ENCODE peak calls at places on chromosomes 7 and 10, in seven cellular contexts. One of them, this sample, is unnamed.

GRCh38 chr7:123143206-123143605 is 56.6 kb downstream of the SLC13A1 start:
- DNase-seq in stimulated activated CD8-positive, alpha-beta memory T cell treated with anti-CD3 and anti-CD28 coated beads, Interleukin-15, amount 100 ng/mL, for 24 hours: no peak
- DNase-seq in activated CD4-positive, alpha-beta T cell treated with anti-CD3 and anti-CD28 coated beads for 36 hours: no peak
- DNase-seq in NCI-H2029 treated with DMSO at 0.1 percent for 48 hours: no peak
- DNase-seq in NCI-H1092 treated with DMSO at 0.1 percent for 48 hours: no peak
- DNase-seq in fibroblast of pulmonary artery: no peak
- DNase-seq in left lung: no peak
- DNase-seq in this sample: no peak

GRCh38 chr10:24483701-24484100 is 240.0 kb downstream of the ARHGAP21 start:
- DNase-seq in stimulated activated CD8-positive, alpha-beta memory T cell treated with anti-CD3 and anti-CD28 coated beads, Interleukin-15, amount 100 ng/mL, for 24 hours: no peak
- DNase-seq in activated CD4-positive, alpha-beta T cell treated with anti-CD3 and anti-CD28 coated beads for 36 hours: peak
- DNase-seq in NCI-H2029 treated with DMSO at 0.1 percent for 48 hours: no peak
- DNase-seq in NCI-H1092 treated with DMSO at 0.1 percent for 48 hours: no peak
- DNase-seq in fibroblast of pulmonary artery: peak
- DNase-seq in left lung: peak
- DNase-seq in this sample: no peak

GRCh38 chr10:44199267-44199666 is 185.6 kb downstream of the CXCL12 start:
- DNase-seq in stimulated activated CD8-positive, alpha-beta memory T cell treated with anti-CD3 and anti-CD28 coated beads, Interleukin-15, amount 100 ng/mL, for 24 hours: no peak
- DNase-seq in activated CD4-positive, alpha-beta T cell treated with anti-CD3 and anti-CD28 coated beads for 36 hours: no peak
- DNase-seq in NCI-H2029 treated with DMSO at 0.1 percent for 48 hours: no peak
- DNase-seq in NCI-H1092 treated with DMSO at 0.1 percent for 48 hours: no peak
- DNase-seq in fibroblast of pulmonary artery: no peak
- DNase-seq in left lung: no peak
- DNase-seq in this sample: no peak

GRCh38 chr10:97490592-97490991 is 7.6 kb downstream of the MMS19 start:
- DNase-seq in stimulated activated CD8-positive, alpha-beta memory T cell treated with anti-CD3 and anti-CD28 coated beads, Interleukin-15, amount 100 ng/mL, for 24 hours: no peak
- DNase-seq in activated CD4-positive, alpha-beta T cell treated with anti-CD3 and anti-CD28 coated beads for 36 hours: no peak
- DNase-seq in NCI-H2029 treated with DMSO at 0.1 percent for 48 hours: no peak
- DNase-seq in NCI-H1092 treated with DMSO at 0.1 percent for 48 hours: no peak
- DNase-seq in fibroblast of pulmonary artery: no peak
- DNase-seq in left lung: no peak
- DNase-seq in this sample: no peak

GRCh38 chr7:143477501-143478150 is at the start of gene TAS2R41:
- DNase-seq in stimulated activated CD8-positive, alpha-beta memory T cell treated with anti-CD3 and anti-CD28 coated beads, Interleukin-15, amount 100 ng/mL, for 24 hours: no peak
- DNase-seq in activated CD4-positive, alpha-beta T cell treated with anti-CD3 and anti-CD28 coated beads for 36 hours: no peak
- DNase-seq in NCI-H2029 treated with DMSO at 0.1 percent for 48 hours: no peak
- DNase-seq in NCI-H1092 treated with DMSO at 0.1 percent for 48 hours: no peak
- DNase-seq in fibroblast of pulmonary artery: no peak
- DNase-seq in left lung: no peak
- DNase-seq in this sample: no peak

GRCh38 chr10:99292159-99292558 is 37.0 kb upstream of the CNNM1 start:
- DNase-seq in stimulated activated CD8-positive, alpha-beta memory T cell treated with anti-CD3 and anti-CD28 coated beads, Interleukin-15, amount 100 ng/mL, for 24 hours: no peak
- DNase-seq in activated CD4-positive, alpha-beta T cell treated with anti-CD3 and anti-CD28 coated beads for 36 hours: no peak
- DNase-seq in NCI-H2029 treated with DMSO at 0.1 percent for 48 hours: no peak
- DNase-seq in NCI-H1092 treated with DMSO at 0.1 percent for 48 hours: no peak
- DNase-seq in fibroblast of pulmonary artery: peak
- DNase-seq in left lung: no peak
- DNase-seq in this sample: no peak

GRCh38 chr10:78433063-78433717 is 399.5 kb downstream of the RPS24 start:
- DNase-seq in stimulated activated CD8-positive, alpha-beta memory T cell treated with anti-CD3 and anti-CD28 coated beads, Interleukin-15, amount 100 ng/mL, for 24 hours: no peak
- DNase-seq in activated CD4-positive, alpha-beta T cell treated with anti-CD3 and anti-CD28 coated beads for 36 hours: no peak
- DNase-seq in NCI-H2029 treated with DMSO at 0.1 percent for 48 hours: no peak
- DNase-seq in NCI-H1092 treated with DMSO at 0.1 percent for 48 hours: no peak
- DNase-seq in fibroblast of pulmonary artery: no peak
- DNase-seq in left lung: no peak
- DNase-seq in this sample: no peak

GRCh38 chr7:87876759-87877234 is 504 bp downstream of the DBF4 start:
- DNase-seq in stimulated activated CD8-positive, alpha-beta memory T cell treated with anti-CD3 and anti-CD28 coated beads, Interleukin-15, amount 100 ng/mL, for 24 hours: peak
- DNase-seq in activated CD4-positive, alpha-beta T cell treated with anti-CD3 and anti-CD28 coated beads for 36 hours: peak
- DNase-seq in NCI-H2029 treated with DMSO at 0.1 percent for 48 hours: no peak
- DNase-seq in NCI-H1092 treated with DMSO at 0.1 percent for 48 hours: peak
- DNase-seq in fibroblast of pulmonary artery: peak
- DNase-seq in left lung: peak
- DNase-seq in this sample: peak

GRCh38 chr7:87148332-87148955 is 3.8 kb upstream of the DMTF1 start:
- DNase-seq in stimulated activated CD8-positive, alpha-beta memory T cell treated with anti-CD3 and anti-CD28 coated beads, Interleukin-15, amount 100 ng/mL, for 24 hours: no peak
- DNase-seq in activated CD4-positive, alpha-beta T cell treated with anti-CD3 and anti-CD28 coated beads for 36 hours: no peak
- DNase-seq in NCI-H2029 treated with DMSO at 0.1 percent for 48 hours: peak
- DNase-seq in NCI-H1092 treated with DMSO at 0.1 percent for 48 hours: peak
- DNase-seq in fibroblast of pulmonary artery: peak
- DNase-seq in left lung: no peak
- DNase-seq in this sample: no peak

GRCh38 chr10:48509974-48510692 is 94.7 kb downstream of the ARHGAP22 start:
- DNase-seq in stimulated activated CD8-positive, alpha-beta memory T cell treated with anti-CD3 and anti-CD28 coated beads, Interleukin-15, amount 100 ng/mL, for 24 hours: no peak
- DNase-seq in activated CD4-positive, alpha-beta T cell treated with anti-CD3 and anti-CD28 coated beads for 36 hours: peak
- DNase-seq in NCI-H2029 treated with DMSO at 0.1 percent for 48 hours: no peak
- DNase-seq in NCI-H1092 treated with DMSO at 0.1 percent for 48 hours: no peak
- DNase-seq in fibroblast of pulmonary artery: peak
- DNase-seq in left lung: no peak
- DNase-seq in this sample: no peak

GRCh38 chr10:113309791-113310190 is 243.1 kb upstream of the HABP2 start:
- DNase-seq in stimulated activated CD8-positive, alpha-beta memory T cell treated with anti-CD3 and anti-CD28 coated beads, Interleukin-15, amount 100 ng/mL, for 24 hours: no peak
- DNase-seq in activated CD4-positive, alpha-beta T cell treated with anti-CD3 and anti-CD28 coated beads for 36 hours: no peak
- DNase-seq in NCI-H2029 treated with DMSO at 0.1 percent for 48 hours: no peak
- DNase-seq in NCI-H1092 treated with DMSO at 0.1 percent for 48 hours: no peak
- DNase-seq in fibroblast of pulmonary artery: no peak
- DNase-seq in left lung: no peak
- DNase-seq in this sample: no peak

GRCh38 chr10:96740579-96741281 is 20.4 kb upstream of the PIK3AP1 start:
- DNase-seq in stimulated activated CD8-positive, alpha-beta memory T cell treated with anti-CD3 and anti-CD28 coated beads, Interleukin-15, amount 100 ng/mL, for 24 hours: no peak
- DNase-seq in activated CD4-positive, alpha-beta T cell treated with anti-CD3 and anti-CD28 coated beads for 36 hours: no peak
- DNase-seq in NCI-H2029 treated with DMSO at 0.1 percent for 48 hours: no peak
- DNase-seq in NCI-H1092 treated with DMSO at 0.1 percent for 48 hours: no peak
- DNase-seq in fibroblast of pulmonary artery: peak
- DNase-seq in left lung: peak
- DNase-seq in this sample: no peak

GRCh38 chr7:64559206-64559605 is 3.7 kb downstream of the ZNF680 start:
- DNase-seq in stimulated activated CD8-positive, alpha-beta memory T cell treated with anti-CD3 and anti-CD28 coated beads, Interleukin-15, amount 100 ng/mL, for 24 hours: no peak
- DNase-seq in activated CD4-positive, alpha-beta T cell treated with anti-CD3 and anti-CD28 coated beads for 36 hours: no peak
- DNase-seq in NCI-H2029 treated with DMSO at 0.1 percent for 48 hours: no peak
- DNase-seq in NCI-H1092 treated with DMSO at 0.1 percent for 48 hours: no peak
- DNase-seq in fibroblast of pulmonary artery: peak
- DNase-seq in left lung: no peak
- DNase-seq in this sample: no peak

GRCh38 chr7:134470864-134471263 is 12.0 kb upstream of the AKR1B1 start:
- DNase-seq in stimulated activated CD8-positive, alpha-beta memory T cell treated with anti-CD3 and anti-CD28 coated beads, Interleukin-15, amount 100 ng/mL, for 24 hours: no peak
- DNase-seq in activated CD4-positive, alpha-beta T cell treated with anti-CD3 and anti-CD28 coated beads for 36 hours: peak
- DNase-seq in NCI-H2029 treated with DMSO at 0.1 percent for 48 hours: no peak
- DNase-seq in NCI-H1092 treated with DMSO at 0.1 percent for 48 hours: no peak
- DNase-seq in fibroblast of pulmonary artery: peak
- DNase-seq in left lung: no peak
- DNase-seq in this sample: no peak

GRCh38 chr10:122674781-122675180 is 24.9 kb downstream of the C10orf120 start:
- DNase-seq in stimulated activated CD8-positive, alpha-beta memory T cell treated with anti-CD3 and anti-CD28 coated beads, Interleukin-15, amount 100 ng/mL, for 24 hours: no peak
- DNase-seq in activated CD4-positive, alpha-beta T cell treated with anti-CD3 and anti-CD28 coated beads for 36 hours: no peak
- DNase-seq in NCI-H2029 treated with DMSO at 0.1 percent for 48 hours: no peak
- DNase-seq in NCI-H1092 treated with DMSO at 0.1 percent for 48 hours: no peak
- DNase-seq in fibroblast of pulmonary artery: no peak
- DNase-seq in left lung: no peak
- DNase-seq in this sample: no peak

GRCh38 chr7:2138146-2138765 is 94.5 kb downstream of the MAD1L1 start:
- DNase-seq in stimulated activated CD8-positive, alpha-beta memory T cell treated with anti-CD3 and anti-CD28 coated beads, Interleukin-15, amount 100 ng/mL, for 24 hours: peak
- DNase-seq in activated CD4-positive, alpha-beta T cell treated with anti-CD3 and anti-CD28 coated beads for 36 hours: peak
- DNase-seq in NCI-H2029 treated with DMSO at 0.1 percent for 48 hours: no peak
- DNase-seq in NCI-H1092 treated with DMSO at 0.1 percent for 48 hours: no peak
- DNase-seq in fibroblast of pulmonary artery: no peak
- DNase-seq in left lung: peak
- DNase-seq in this sample: peak

GRCh38 chr7:117283371-117283770 is 39.5 kb downstream of the WNT2 start:
- DNase-seq in stimulated activated CD8-positive, alpha-beta memory T cell treated with anti-CD3 and anti-CD28 coated beads, Interleukin-15, amount 100 ng/mL, for 24 hours: no peak
- DNase-seq in activated CD4-positive, alpha-beta T cell treated with anti-CD3 and anti-CD28 coated beads for 36 hours: no peak
- DNase-seq in NCI-H2029 treated with DMSO at 0.1 percent for 48 hours: no peak
- DNase-seq in NCI-H1092 treated with DMSO at 0.1 percent for 48 hours: no peak
- DNase-seq in fibroblast of pulmonary artery: peak
- DNase-seq in left lung: no peak
- DNase-seq in this sample: no peak

GRCh38 chr10:48940372-48940771 is 732 bp upstream of the LRRC18 start:
- DNase-seq in stimulated activated CD8-positive, alpha-beta memory T cell treated with anti-CD3 and anti-CD28 coated beads, Interleukin-15, amount 100 ng/mL, for 24 hours: no peak
- DNase-seq in activated CD4-positive, alpha-beta T cell treated with anti-CD3 and anti-CD28 coated beads for 36 hours: no peak
- DNase-seq in NCI-H2029 treated with DMSO at 0.1 percent for 48 hours: no peak
- DNase-seq in NCI-H1092 treated with DMSO at 0.1 percent for 48 hours: no peak
- DNase-seq in fibroblast of pulmonary artery: no peak
- DNase-seq in left lung: no peak
- DNase-seq in this sample: no peak

GRCh38 chr7:26912351-26912750 is 48.0 kb upstream of the SKAP2 start:
- DNase-seq in stimulated activated CD8-positive, alpha-beta memory T cell treated with anti-CD3 and anti-CD28 coated beads, Interleukin-15, amount 100 ng/mL, for 24 hours: no peak
- DNase-seq in activated CD4-positive, alpha-beta T cell treated with anti-CD3 and anti-CD28 coated beads for 36 hours: no peak
- DNase-seq in NCI-H2029 treated with DMSO at 0.1 percent for 48 hours: no peak
- DNase-seq in NCI-H1092 treated with DMSO at 0.1 percent for 48 hours: no peak
- DNase-seq in fibroblast of pulmonary artery: no peak
- DNase-seq in left lung: no peak
- DNase-seq in this sample: no peak

GRCh38 chr7:128188396-128189230 is 52.5 kb upstream of the LEP start:
- DNase-seq in stimulated activated CD8-positive, alpha-beta memory T cell treated with anti-CD3 and anti-CD28 coated beads, Interleukin-15, amount 100 ng/mL, for 24 hours: no peak
- DNase-seq in activated CD4-positive, alpha-beta T cell treated with anti-CD3 and anti-CD28 coated beads for 36 hours: no peak
- DNase-seq in NCI-H2029 treated with DMSO at 0.1 percent for 48 hours: no peak
- DNase-seq in NCI-H1092 treated with DMSO at 0.1 percent for 48 hours: no peak
- DNase-seq in fibroblast of pulmonary artery: no peak
- DNase-seq in left lung: no peak
- DNase-seq in this sample: no peak

GRCh38 chr10:71731791-71732190 is 12.2 kb upstream of the C10orf105 start:
- DNase-seq in stimulated activated CD8-positive, alpha-beta memory T cell treated with anti-CD3 and anti-CD28 coated beads, Interleukin-15, amount 100 ng/mL, for 24 hours: no peak
- DNase-seq in activated CD4-positive, alpha-beta T cell treated with anti-CD3 and anti-CD28 coated beads for 36 hours: no peak
- DNase-seq in NCI-H2029 treated with DMSO at 0.1 percent for 48 hours: no peak
- DNase-seq in NCI-H1092 treated with DMSO at 0.1 percent for 48 hours: no peak
- DNase-seq in fibroblast of pulmonary artery: no peak
- DNase-seq in left lung: no peak
- DNase-seq in this sample: no peak

GRCh38 chr7:69038915-69039314 is 559.4 kb upstream of the AUTS2 start:
- DNase-seq in stimulated activated CD8-positive, alpha-beta memory T cell treated with anti-CD3 and anti-CD28 coated beads, Interleukin-15, amount 100 ng/mL, for 24 hours: no peak
- DNase-seq in activated CD4-positive, alpha-beta T cell treated with anti-CD3 and anti-CD28 coated beads for 36 hours: no peak
- DNase-seq in NCI-H2029 treated with DMSO at 0.1 percent for 48 hours: no peak
- DNase-seq in NCI-H1092 treated with DMSO at 0.1 percent for 48 hours: no peak
- DNase-seq in fibroblast of pulmonary artery: no peak
- DNase-seq in left lung: no peak
- DNase-seq in this sample: no peak

GRCh38 chr10:131824371-131825149 is 76.2 kb upstream of the PPP2R2D start:
- DNase-seq in stimulated activated CD8-positive, alpha-beta memory T cell treated with anti-CD3 and anti-CD28 coated beads, Interleukin-15, amount 100 ng/mL, for 24 hours: no peak
- DNase-seq in activated CD4-positive, alpha-beta T cell treated with anti-CD3 and anti-CD28 coated beads for 36 hours: no peak
- DNase-seq in NCI-H2029 treated with DMSO at 0.1 percent for 48 hours: no peak
- DNase-seq in NCI-H1092 treated with DMSO at 0.1 percent for 48 hours: no peak
- DNase-seq in fibroblast of pulmonary artery: no peak
- DNase-seq in left lung: peak
- DNase-seq in this sample: no peak

GRCh38 chr10:90998733-90999511 is 78.0 kb upstream of the ANKRD1 start:
- DNase-seq in stimulated activated CD8-positive, alpha-beta memory T cell treated with anti-CD3 and anti-CD28 coated beads, Interleukin-15, amount 100 ng/mL, for 24 hours: no peak
- DNase-seq in activated CD4-positive, alpha-beta T cell treated with anti-CD3 and anti-CD28 coated beads for 36 hours: no peak
- DNase-seq in NCI-H2029 treated with DMSO at 0.1 percent for 48 hours: no peak
- DNase-seq in NCI-H1092 treated with DMSO at 0.1 percent for 48 hours: no peak
- DNase-seq in fibroblast of pulmonary artery: no peak
- DNase-seq in left lung: no peak
- DNase-seq in this sample: no peak

GRCh38 chr10:2119316-2119715 is 382.0 kb upstream of the ADARB2 start:
- DNase-seq in stimulated activated CD8-positive, alpha-beta memory T cell treated with anti-CD3 and anti-CD28 coated beads, Interleukin-15, amount 100 ng/mL, for 24 hours: no peak
- DNase-seq in activated CD4-positive, alpha-beta T cell treated with anti-CD3 and anti-CD28 coated beads for 36 hours: no peak
- DNase-seq in NCI-H2029 treated with DMSO at 0.1 percent for 48 hours: no peak
- DNase-seq in NCI-H1092 treated with DMSO at 0.1 percent for 48 hours: no peak
- DNase-seq in fibroblast of pulmonary artery: no peak
- DNase-seq in left lung: no peak
- DNase-seq in this sample: no peak

GRCh38 chr10:33799281-33799943 is 464.9 kb upstream of the NRP1 start:
- DNase-seq in stimulated activated CD8-positive, alpha-beta memory T cell treated with anti-CD3 and anti-CD28 coated beads, Interleukin-15, amount 100 ng/mL, for 24 hours: no peak
- DNase-seq in activated CD4-positive, alpha-beta T cell treated with anti-CD3 and anti-CD28 coated beads for 36 hours: no peak
- DNase-seq in NCI-H2029 treated with DMSO at 0.1 percent for 48 hours: no peak
- DNase-seq in NCI-H1092 treated with DMSO at 0.1 percent for 48 hours: no peak
- DNase-seq in fibroblast of pulmonary artery: no peak
- DNase-seq in left lung: no peak
- DNase-seq in this sample: no peak

GRCh38 chr7:56074371-56074791 is 10.3 kb downstream of the SUMF2 start:
- DNase-seq in stimulated activated CD8-positive, alpha-beta memory T cell treated with anti-CD3 and anti-CD28 coated beads, Interleukin-15, amount 100 ng/mL, for 24 hours: peak
- DNase-seq in activated CD4-positive, alpha-beta T cell treated with anti-CD3 and anti-CD28 coated beads for 36 hours: peak
- DNase-seq in NCI-H2029 treated with DMSO at 0.1 percent for 48 hours: peak
- DNase-seq in NCI-H1092 treated with DMSO at 0.1 percent for 48 hours: peak
- DNase-seq in fibroblast of pulmonary artery: peak
- DNase-seq in left lung: peak
- DNase-seq in this sample: peak